ENCODE peak calls at places on chromosomes 6 and 20, in nine cellular contexts. One of them, this sample, is unnamed.

GRCh38 chr6:167037762-167038161 is 38.6 kb downstream of the CEP43 start:
- DNase-seq in fibroblast of lung: no peak
- DNase-seq in transverse colon: no peak
- DNase-seq in tibial artery: no peak
- DNase-seq in A549: no peak
- DNase-seq in CD8-positive, alpha-beta T cell: no peak
- DNase-seq in upper lobe of right lung: no peak
- DNase-seq in uterus: no peak
- DNase-seq in ovary: no peak
- DNase-seq in this sample: no peak

GRCh38 chr6:34051339-34051919 is 94.5 kb downstream of the GRM4 start:
- DNase-seq in CD8-positive, alpha-beta T cell: no peak
- DNase-seq in fibroblast of lung: no peak
- DNase-seq in tibial artery: no peak
- DNase-seq in A549: no peak
- DNase-seq in upper lobe of right lung: no peak
- DNase-seq in ovary: no peak
- DNase-seq in transverse colon: no peak
- DNase-seq in uterus: no peak
- DNase-seq in this sample: no peak

GRCh38 chr20:12966468-12967085 is 42.2 kb upstream of the SPTLC3 start:
- DNase-seq in uterus: no peak
- DNase-seq in tibial artery: no peak
- DNase-seq in transverse colon: no peak
- DNase-seq in fibroblast of lung: peak; percentile 42
- DNase-seq in ovary: no peak
- DNase-seq in A549: no peak
- DNase-seq in CD8-positive, alpha-beta T cell: no peak
- DNase-seq in upper lobe of right lung: no peak
- DNase-seq in this sample: no peak

GRCh38 chr20:35663516-35663812 is 1.2 kb downstream of the CPNE1 start:
- DNase-seq in fibroblast of lung: peak; percentile 39
- DNase-seq in transverse colon: no peak
- DNase-seq in A549: no peak
- DNase-seq in uterus: no peak
- DNase-seq in CD8-positive, alpha-beta T cell: no peak
- DNase-seq in upper lobe of right lung: no peak
- DNase-seq in ovary: no peak
- DNase-seq in tibial artery: no peak
- DNase-seq in this sample: no peak

GRCh38 chr6:14671261-14671681 is 553.7 kb downstream of the CD83 start:
- DNase-seq in transverse colon: no peak
- DNase-seq in A549: no peak
- DNase-seq in tibial artery: no peak
- DNase-seq in upper lobe of right lung: no peak
- DNase-seq in fibroblast of lung: peak; percentile 96
- DNase-seq in ovary: peak; percentile 78
- DNase-seq in CD8-positive, alpha-beta T cell: no peak
- DNase-seq in uterus: peak; percentile 77
- DNase-seq in this sample: no peak

GRCh38 chr20:53126185-53126584 is 154.0 kb downstream of the TSHZ2 start:
- DNase-seq in fibroblast of lung: peak; percentile 60
- DNase-seq in transverse colon: no peak
- DNase-seq in CD8-positive, alpha-beta T cell: no peak
- DNase-seq in A549: no peak
- DNase-seq in ovary: no peak
- DNase-seq in tibial artery: no peak
- DNase-seq in uterus: no peak
- DNase-seq in upper lobe of right lung: no peak
- DNase-seq in this sample: no peak

GRCh38 chr20:13059398-13060136 is 50.8 kb downstream of the SPTLC3 start:
- DNase-seq in uterus: no peak
- DNase-seq in ovary: no peak
- DNase-seq in transverse colon: no peak
- DNase-seq in tibial artery: no peak
- DNase-seq in fibroblast of lung: no peak
- DNase-seq in upper lobe of right lung: no peak
- DNase-seq in CD8-positive, alpha-beta T cell: no peak
- DNase-seq in A549: no peak
- DNase-seq in this sample: no peak

GRCh38 chr20:15862178-15862577 is 711.1 kb downstream of the KIF16B start:
- DNase-seq in A549: no peak
- DNase-seq in uterus: no peak
- DNase-seq in tibial artery: no peak
- DNase-seq in fibroblast of lung: no peak
- DNase-seq in ovary: no peak
- DNase-seq in transverse colon: no peak
- DNase-seq in upper lobe of right lung: no peak
- DNase-seq in CD8-positive, alpha-beta T cell: no peak
- DNase-seq in this sample: no peak

GRCh38 chr6:105639124-105639523 is 236.2 kb upstream of the PREP start:
- DNase-seq in A549: no peak
- DNase-seq in fibroblast of lung: no peak
- DNase-seq in CD8-positive, alpha-beta T cell: no peak
- DNase-seq in upper lobe of right lung: no peak
- DNase-seq in ovary: no peak
- DNase-seq in transverse colon: no peak
- DNase-seq in uterus: no peak
- DNase-seq in tibial artery: no peak
- DNase-seq in this sample: no peak

GRCh38 chr6:11335826-11336225 is 103.4 kb upstream of the NEDD9 start:
- DNase-seq in fibroblast of lung: no peak
- DNase-seq in CD8-positive, alpha-beta T cell: no peak
- DNase-seq in upper lobe of right lung: no peak
- DNase-seq in uterus: no peak
- DNase-seq in A549: no peak
- DNase-seq in transverse colon: no peak
- DNase-seq in ovary: no peak
- DNase-seq in tibial artery: no peak
- DNase-seq in this sample: no peak

GRCh38 chr6:11500008-11500407 is 37.5 kb upstream of the TMEM170B start:
- DNase-seq in uterus: no peak
- DNase-seq in ovary: no peak
- DNase-seq in CD8-positive, alpha-beta T cell: no peak
- DNase-seq in fibroblast of lung: peak; percentile 91
- DNase-seq in tibial artery: no peak
- DNase-seq in transverse colon: no peak
- DNase-seq in upper lobe of right lung: no peak
- DNase-seq in A549: no peak
- DNase-seq in this sample: no peak

GRCh38 chr20:59777814-59778575 is 155.4 kb downstream of the SYCP2 start:
- DNase-seq in upper lobe of right lung: no peak
- DNase-seq in ovary: no peak
- DNase-seq in uterus: no peak
- DNase-seq in fibroblast of lung: no peak
- DNase-seq in A549: no peak
- DNase-seq in transverse colon: no peak
- DNase-seq in tibial artery: no peak
- DNase-seq in CD8-positive, alpha-beta T cell: no peak
- DNase-seq in this sample: no peak

DNA sequence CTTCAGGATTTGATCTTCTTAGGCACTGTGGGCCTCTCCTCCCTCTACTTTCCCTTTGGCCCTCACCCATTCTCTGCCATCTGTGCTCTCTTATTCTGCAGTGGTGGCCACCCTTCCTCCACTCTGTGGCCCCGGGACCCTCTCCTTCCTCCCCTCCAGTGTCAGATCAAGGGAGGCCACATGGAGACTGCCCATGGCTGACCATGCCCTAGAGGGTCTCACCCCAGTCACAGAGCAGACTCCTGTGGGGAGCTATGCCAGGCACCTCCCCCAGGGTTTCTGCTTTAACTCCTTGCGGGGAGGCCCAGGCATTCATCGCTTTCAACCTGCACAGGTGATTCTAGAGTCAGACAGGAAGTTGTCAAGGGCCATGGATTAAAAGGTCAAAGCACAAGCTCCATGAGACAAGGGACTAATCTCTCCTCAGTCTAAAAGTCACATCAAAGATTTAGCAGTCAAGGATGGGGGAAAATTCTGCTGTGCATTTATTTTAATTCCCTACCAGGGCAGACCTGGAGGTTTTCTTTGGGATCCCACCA is 15.7 kb upstream of the CST3 start:
- DNase-seq in A549: no peak
- DNase-seq in CD8-positive, alpha-beta T cell: no peak
- DNase-seq in upper lobe of right lung: no peak
- DNase-seq in tibial artery: no peak
- DNase-seq in fibroblast of lung: no peak
- DNase-seq in ovary: no peak
- DNase-seq in transverse colon: no peak
- DNase-seq in uterus: no peak
- DNase-seq in this sample: no peak
- H3K4me1 ChIP-seq in A549: peaks cover 1% of the 10 kb centered on the region
- H3K4me1 ChIP-seq in CD8-positive, alpha-beta T cell: no peaks in the 10 kb centered on the region
- H3K4me1 ChIP-seq in upper lobe of right lung: peaks cover 21% of the 10 kb centered on the region
- H3K4me1 ChIP-seq in tibial artery: no peaks in the 10 kb centered on the region
- H3K4me1 ChIP-seq in fibroblast of lung: no peaks in the 10 kb centered on the region
- H3K4me1 ChIP-seq in ovary: peaks cover 8% of the 10 kb centered on the region
- H3K4me1 ChIP-seq in transverse colon: no peaks in the 10 kb centered on the region
- H3K4me1 ChIP-seq in uterus: peaks cover 8% of the 10 kb centered on the region
- H3K4me1 ChIP-seq in this sample: no peaks in the 10 kb centered on the region

DNA sequence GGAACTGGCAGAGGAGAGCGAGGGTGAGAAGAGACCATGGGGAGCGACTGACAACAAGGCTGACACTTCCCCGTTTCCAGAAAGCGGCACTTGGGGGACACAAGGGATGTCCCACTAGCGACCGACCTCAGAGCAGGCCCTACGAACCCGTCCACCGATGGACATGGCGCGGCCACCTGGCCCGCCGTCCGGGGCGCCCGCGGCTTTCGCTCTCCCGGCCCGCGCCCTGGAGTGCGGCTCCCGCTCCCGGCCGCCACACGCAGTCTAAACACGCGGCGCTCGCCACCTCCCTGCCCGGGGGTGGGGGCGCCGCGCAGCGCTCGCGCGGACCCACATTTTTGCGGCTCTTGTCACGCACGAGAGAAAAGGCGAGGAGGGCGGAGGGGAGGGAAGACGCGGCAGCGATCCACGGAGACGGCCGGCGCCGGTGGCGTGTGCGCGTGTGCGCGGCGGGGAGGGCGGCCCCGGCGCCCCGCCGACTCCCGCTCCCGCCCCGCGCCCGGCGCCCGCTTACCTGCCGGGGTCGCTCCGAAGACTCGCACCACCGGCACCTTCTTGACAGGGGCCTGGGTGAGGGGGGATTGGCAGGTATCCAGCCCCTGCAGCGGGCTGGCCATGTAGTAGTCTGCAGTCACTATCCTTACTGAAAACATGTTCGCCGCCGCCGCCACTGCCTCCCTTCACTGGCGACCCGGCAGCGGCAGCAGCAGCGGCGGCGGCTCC is 621 bp downstream of the REV3L start:
- DNase-seq in transverse colon: peak; percentile 57
- DNase-seq in A549: no peak
- DNase-seq in uterus: peak; percentile 66
- DNase-seq in tibial artery: peak; percentile 55
- DNase-seq in CD8-positive, alpha-beta T cell: peak; percentile 24
- DNase-seq in ovary: peak; percentile 71
- DNase-seq in fibroblast of lung: peak; percentile 52
- DNase-seq in upper lobe of right lung: peak; percentile 83
- DNase-seq in this sample: peak; percentile 53
- H3K27ac ChIP-seq in transverse colon: peak overlapping the region; percentile 100
- H3K27ac ChIP-seq in A549: peak overlapping the region; percentile 99
- H3K27ac ChIP-seq in uterus: peak overlapping the region; percentile 100
- H3K27ac ChIP-seq in tibial artery: peak overlapping the region; percentile 97
- H3K27ac ChIP-seq in CD8-positive, alpha-beta T cell: peak overlapping the region; percentile 89
- H3K27ac ChIP-seq in ovary: peak overlapping the region; percentile 96
- H3K27ac ChIP-seq in fibroblast of lung: peak overlapping the region; percentile 92
- H3K27ac ChIP-seq in upper lobe of right lung: peak overlapping the region; percentile 97
- H3K27ac ChIP-seq in this sample: peak overlapping the region; percentile 99

GRCh38 chr6:24356310-24357035 is 1.4 kb downstream of the DCDC2 start:
- DNase-seq in tibial artery: no peak
- DNase-seq in fibroblast of lung: no peak
- DNase-seq in CD8-positive, alpha-beta T cell: no peak
- DNase-seq in transverse colon: no peak
- DNase-seq in uterus: no peak
- DNase-seq in ovary: no peak
- DNase-seq in A549: no peak
- DNase-seq in upper lobe of right lung: no peak
- DNase-seq in this sample: no peak
- H3K4me3 ChIP-seq in tibial artery: no peak overlapping the region
- H3K4me3 ChIP-seq in fibroblast of lung: no peak overlapping the region
- H3K4me3 ChIP-seq in CD8-positive, alpha-beta T cell: no peak overlapping the region
- H3K4me3 ChIP-seq in transverse colon: no peak overlapping the region
- H3K4me3 ChIP-seq in uterus: no peak overlapping the region
- H3K4me3 ChIP-seq in ovary: no peak overlapping the region
- H3K4me3 ChIP-seq in A549: peak overlapping the region; percentile 63
- H3K4me3 ChIP-seq in upper lobe of right lung: peak overlapping the region; percentile 51
- H3K4me3 ChIP-seq in this sample: no peak overlapping the region

GRCh38 chr6:158028876-158029275 is 47.2 kb downstream of the SYNJ2 start:
- DNase-seq in CD8-positive, alpha-beta T cell: no peak
- DNase-seq in tibial artery: peak; percentile 17
- DNase-seq in uterus: no peak
- DNase-seq in upper lobe of right lung: peak; percentile 39
- DNase-seq in transverse colon: no peak
- DNase-seq in A549: no peak
- DNase-seq in ovary: no peak
- DNase-seq in fibroblast of lung: no peak
- DNase-seq in this sample: no peak

GRCh38 chr6:158028421-158028820 is 46.8 kb downstream of the SYNJ2 start:
- DNase-seq in A549: no peak
- DNase-seq in transverse colon: no peak
- DNase-seq in upper lobe of right lung: peak; percentile 45
- DNase-seq in ovary: no peak
- DNase-seq in uterus: no peak
- DNase-seq in CD8-positive, alpha-beta T cell: no peak
- DNase-seq in fibroblast of lung: no peak
- DNase-seq in tibial artery: peak; percentile 20
- DNase-seq in this sample: no peak

GRCh38 chr6:158026901-158027589 is 45.4 kb downstream of the SYNJ2 start:
- DNase-seq in upper lobe of right lung: no peak
- DNase-seq in A549: no peak
- DNase-seq in tibial artery: no peak
- DNase-seq in ovary: no peak
- DNase-seq in transverse colon: no peak
- DNase-seq in fibroblast of lung: no peak
- DNase-seq in CD8-positive, alpha-beta T cell: no peak
- DNase-seq in uterus: no peak
- DNase-seq in this sample: no peak

GRCh38 chr6:158026054-158026900 is 44.6 kb downstream of the SYNJ2 start:
- DNase-seq in CD8-positive, alpha-beta T cell: peak; percentile 65
- DNase-seq in upper lobe of right lung: peak; percentile 81
- DNase-seq in fibroblast of lung: peak; percentile 99
- DNase-seq in A549: peak; percentile 78
- DNase-seq in uterus: peak; percentile 96
- DNase-seq in ovary: peak; percentile 86
- DNase-seq in transverse colon: peak; percentile 78
- DNase-seq in tibial artery: peak; percentile 96
- DNase-seq in this sample: peak; percentile 88

DNA sequence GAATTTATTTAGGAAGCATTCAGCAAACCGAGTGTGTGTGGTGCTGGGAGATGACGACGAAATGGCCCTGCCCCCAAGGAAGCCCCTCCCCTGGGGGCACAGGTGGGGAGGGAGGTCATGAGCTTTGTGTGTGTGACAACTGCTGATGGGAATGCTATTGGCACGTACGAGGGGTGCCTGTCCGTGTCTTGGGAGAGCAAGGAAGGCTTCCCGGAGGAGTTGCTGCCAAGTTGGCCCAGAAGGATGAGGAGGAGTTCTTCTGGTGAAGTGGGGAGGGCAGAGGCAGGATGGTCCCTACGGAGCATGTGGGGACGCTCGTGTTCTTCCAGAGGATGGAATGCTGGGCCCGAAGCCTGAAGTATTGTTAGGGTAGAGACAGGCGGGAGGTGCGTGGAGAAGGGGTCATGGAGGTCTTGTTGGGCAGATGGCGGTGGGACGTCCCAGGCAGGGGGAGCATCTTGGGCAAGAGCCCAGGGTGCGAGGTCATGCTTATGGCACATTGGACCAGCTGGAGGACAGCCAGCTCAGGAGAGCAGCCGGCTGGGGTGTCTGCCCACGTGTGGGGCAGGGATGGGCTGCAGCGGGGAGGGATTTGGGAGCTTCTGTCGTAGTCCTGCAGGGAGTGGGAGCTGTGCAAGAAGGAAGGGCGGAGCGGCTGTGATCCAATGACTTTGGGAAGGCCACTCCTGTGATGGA is 46.1 kb downstream of the SYNJ2 start:
- DNase-seq in ovary: no peak
- DNase-seq in uterus: peak; percentile 50
- DNase-seq in tibial artery: peak; percentile 22
- DNase-seq in fibroblast of lung: no peak
- DNase-seq in transverse colon: no peak
- DNase-seq in A549: no peak
- DNase-seq in CD8-positive, alpha-beta T cell: no peak
- DNase-seq in upper lobe of right lung: peak; percentile 57
- DNase-seq in this sample: no peak
- H3K4me1 ChIP-seq in ovary: peaks cover 14% of the 10 kb centered on the region
- H3K4me1 ChIP-seq in uterus: peaks cover 25% of the 10 kb centered on the region
- H3K4me1 ChIP-seq in tibial artery: no peaks in the 10 kb centered on the region
- H3K4me1 ChIP-seq in fibroblast of lung: peaks cover 43% of the 10 kb centered on the region
- H3K4me1 ChIP-seq in transverse colon: peaks cover 29% of the 10 kb centered on the region
- H3K4me1 ChIP-seq in A549: peaks cover 80% of the 10 kb centered on the region
- H3K4me1 ChIP-seq in CD8-positive, alpha-beta T cell: peaks cover 41% of the 10 kb centered on the region
- H3K4me1 ChIP-seq in upper lobe of right lung: peaks cover 35% of the 10 kb centered on the region
- H3K4me1 ChIP-seq in this sample: peaks cover 29% of the 10 kb centered on the region

This sample was measured in CD4-positive, CD25-positive, alpha-beta regulatory T cell.